ENCODE peak calls at places on chromosomes 5 and 9, in seven cellular contexts. L, J, S, K, V, U and A are unnamed samples.

GRCh38 chr9:71683598-71684235 is 84.6 kb downstream of the CEMIP2 start:
- DNase-seq in K (no peak), U (no peak), L (peak), V (peak), J (peak), S (no peak), A (peak)

GRCh38 chr9:89604463-89605180 is at the start of gene GADD45G:
- DNase-seq in L (peak), K (peak), S (peak), U (peak), V (peak), J (peak), A (peak)

GRCh38 chr9:27870404-27870803 is 297.1 kb upstream of the C9orf72 start:
- DNase-seq in V (peak), K (no peak), S (no peak), J (no peak), L (no peak), U (no peak), A (no peak)

GRCh38 chr9:3732077-3733038 is 206.6 kb upstream of the RFX3 start:
- DNase-seq in K (no peak), S (peak), V (peak), U (no peak), J (peak), L (peak), A (peak)

GRCh38 chr5:138583984-138584637 is 8.9 kb upstream of the HSPA9 start:
- DNase-seq in S (no peak), J (no peak), V (no peak), U (no peak), K (no peak), L (no peak), A (no peak)

GRCh38 chr5:141677415-141677814 is 4.6 kb downstream of the ARAP3 start:
- DNase-seq in L (no peak), V (no peak), S (no peak), U (no peak), K (no peak), J (no peak), A (peak)

GRCh38 chr9:126953089-126953809 is 38.7 kb downstream of the RALGPS1 start:
- DNase-seq in J (peak), V (peak), L (peak), S (no peak), U (no peak), K (no peak), A (no peak)

GRCh38 chr9:78011037-78011436 is 20.6 kb downstream of the GNAQ start:
- DNase-seq in S (no peak), K (no peak), U (no peak), J (no peak), V (no peak), L (no peak), A (no peak)

GRCh38 chr5:109315245-109315644 is 94.5 kb downstream of the PJA2 start:
- DNase-seq in L (no peak), K (no peak), J (no peak), V (peak), U (no peak), S (no peak), A (no peak)

GRCh38 chr5:34770486-34770885 is 68.5 kb upstream of the TTC23L start:
- DNase-seq in J (no peak), V (no peak), U (no peak), L (no peak), S (no peak), K (no peak), A (no peak)

GRCh38 chr9:112283854-112284253 is 49.6 kb downstream of the PTBP3 start:
- DNase-seq in U (no peak), K (no peak), J (no peak), S (no peak), L (no peak), V (no peak), A (no peak)

GRCh38 chr9:36798350-36799065 is 225.8 kb downstream of the MELK start:
- DNase-seq in K (no peak), J (no peak), S (peak), U (no peak), V (peak), L (peak), A (peak)

GRCh38 chr5:141778211-141778610 is 96.2 kb upstream of the ARAP3 start:
- DNase-seq in L (peak), S (no peak), V (peak), J (peak), U (no peak), K (no peak), A (peak)

GRCh38 chr9:15670884-15671283 is 118.0 kb downstream of the CCDC171 start:
- DNase-seq in S (no peak), J (no peak), L (no peak), U (no peak), K (no peak), V (no peak), A (no peak)

GRCh38 chr5:60395712-60396329 is 304.1 kb downstream of the DEPDC1B start:
- DNase-seq in K (no peak), L (no peak), U (no peak), S (no peak), V (no peak), J (no peak), A (peak)

GRCh38 chr5:123344819-123345426 is 78.3 kb downstream of the CEP120 start:
- DNase-seq in V (peak), J (peak), U (no peak), S (no peak), L (peak), K (no peak), A (no peak)